ENCODE peak calls at places on chromosomes 13 and 19, in nine cellular contexts. V, H, U, D, M, Y, T, X and Q are unnamed samples.

GRCh38 chr13:113002206-113002821 is 33.3 kb downstream of the MCF2L start:
- DNase-seq in M (no peak), U (no peak), X (peak; percentile 71), H (no peak), D (no peak), V (no peak), T (no peak), Y (peak; percentile 9), Q (no peak)

GRCh38 chr13:32723987-32724386 is 137.7 kb downstream of the PDS5B start:
- DNase-seq in H (no peak), X (no peak), U (no peak), T (no peak), M (no peak), D (no peak), V (no peak), Y (no peak), Q (no peak)

GRCh38 chr19:30254789-30255188 is 117.4 kb upstream of the ZNF536 start:
- DNase-seq in X (no peak), U (no peak), H (no peak), D (no peak), V (no peak), T (no peak), M (no peak), Y (no peak), Q (no peak)

GRCh38 chr19:3656073-3656746 is 29.6 kb upstream of the CACTIN start:
- DNase-seq in T (no peak), X (no peak), H (no peak), Y (no peak), D (peak; percentile 2), V (no peak), U (no peak), M (no peak), Q (no peak)

GRCh38 chr19:5293607-5294089 is 47.0 kb downstream of the PTPRS start:
- DNase-seq in V (no peak), X (peak; percentile 68), D (peak; percentile 39), T (no peak), U (no peak), Y (no peak), M (no peak), H (no peak), Q (no peak)

GRCh38 chr19:41264581-41265375 is 606 bp downstream of the HNRNPUL1 start:
- DNase-seq in U (peak; percentile 38), X (peak; percentile 71), Y (no peak), M (peak; percentile 58), T (peak; percentile 61), H (peak; percentile 72), V (no peak), D (peak; percentile 46), Q (peak; percentile 81)

GRCh38 chr19:5445667-5446066 is 9.6 kb upstream of the ZNRF4 start:
- DNase-seq in X (no peak), H (no peak), U (no peak), Y (no peak), T (no peak), D (peak; percentile 67), M (no peak), V (no peak), Q (no peak)

GRCh38 chr13:79710376-79710775 is 229.4 kb downstream of the NDFIP2 start:
- DNase-seq in Y (no peak), D (no peak), U (no peak), T (no peak), V (no peak), X (no peak), H (no peak), M (no peak), Q (no peak)

GRCh38 chr13:58478858-58479257 is 847.3 kb downstream of the PCDH17 start:
- DNase-seq in T (no peak), H (no peak), M (no peak), V (no peak), Y (no peak), U (no peak), D (no peak), X (no peak), Q (no peak)

GRCh38 chr13:36919833-36920611 is at the start of gene SMAD9:
- DNase-seq in Y (no peak), U (peak; percentile 77), H (peak; percentile 69), T (peak; percentile 82), M (no peak), V (no peak), X (peak; percentile 74), D (peak; percentile 48), Q (no peak)

GRCh38 chr19:45164577-45165335 is 4.0 kb upstream of the NKPD1 start:
- DNase-seq in H (no peak), Y (no peak), M (no peak), U (no peak), X (peak; percentile 87), V (peak; percentile 92), T (peak; percentile 36), D (no peak), Q (no peak)

GRCh38 chr19:30341646-30342201 is 30.5 kb upstream of the ZNF536 start:
- DNase-seq in U (no peak), M (no peak), V (no peak), Y (no peak), H (no peak), D (no peak), T (no peak), X (no peak), Q (no peak)

GRCh38 chr13:32846556-32846955 is 169.7 kb upstream of the KL start:
- DNase-seq in T (no peak), V (no peak), M (no peak), D (no peak), X (peak; percentile 65), U (no peak), Y (no peak), H (no peak), Q (no peak)

GRCh38 chr19:46913198-46913851 is 52.5 kb downstream of the ARHGAP35 start:
- DNase-seq in U (no peak), D (no peak), H (no peak), M (no peak), X (peak; percentile 68), Y (no peak), V (no peak), T (no peak), Q (no peak)

GRCh38 chr13:100667894-100668293 is 6.7 kb downstream of the TMTC4 start:
- DNase-seq in T (no peak), U (no peak), Y (no peak), V (no peak), X (no peak), M (no peak), H (no peak), D (no peak), Q (no peak)

GRCh38 chr19:49474545-49474930 is 523 bp downstream of the FLT3LG start:
- DNase-seq in X (no peak), T (no peak), D (no peak), M (no peak), H (no peak), U (no peak), Y (no peak), V (no peak), Q (no peak)
- H3K27ac ChIP-seq in X (no peak overlapping the region), T (peak overlapping the region; percentile 93), D (no peak overlapping the region), M (peak overlapping the region; percentile 98), H (peak overlapping the region; percentile 67), U (peak overlapping the region; percentile 80), Y (peak overlapping the region; percentile 69), V (peak overlapping the region; percentile 13), Q (peak overlapping the region; percentile 88)

GRCh38 chr13:40762849-40763248 is 8.1 kb downstream of the MRPS31 start:
- DNase-seq in H (no peak), V (no peak), X (no peak), U (no peak), M (no peak), D (no peak), Y (no peak), T (no peak), Q (no peak)
- H3K27ac ChIP-seq in H (no peak overlapping the region), V (no peak overlapping the region), X (no peak overlapping the region), U (no peak overlapping the region), M (no peak overlapping the region), D (no peak overlapping the region), Y (no peak overlapping the region), T (no peak overlapping the region), Q (no peak overlapping the region)

DNA sequence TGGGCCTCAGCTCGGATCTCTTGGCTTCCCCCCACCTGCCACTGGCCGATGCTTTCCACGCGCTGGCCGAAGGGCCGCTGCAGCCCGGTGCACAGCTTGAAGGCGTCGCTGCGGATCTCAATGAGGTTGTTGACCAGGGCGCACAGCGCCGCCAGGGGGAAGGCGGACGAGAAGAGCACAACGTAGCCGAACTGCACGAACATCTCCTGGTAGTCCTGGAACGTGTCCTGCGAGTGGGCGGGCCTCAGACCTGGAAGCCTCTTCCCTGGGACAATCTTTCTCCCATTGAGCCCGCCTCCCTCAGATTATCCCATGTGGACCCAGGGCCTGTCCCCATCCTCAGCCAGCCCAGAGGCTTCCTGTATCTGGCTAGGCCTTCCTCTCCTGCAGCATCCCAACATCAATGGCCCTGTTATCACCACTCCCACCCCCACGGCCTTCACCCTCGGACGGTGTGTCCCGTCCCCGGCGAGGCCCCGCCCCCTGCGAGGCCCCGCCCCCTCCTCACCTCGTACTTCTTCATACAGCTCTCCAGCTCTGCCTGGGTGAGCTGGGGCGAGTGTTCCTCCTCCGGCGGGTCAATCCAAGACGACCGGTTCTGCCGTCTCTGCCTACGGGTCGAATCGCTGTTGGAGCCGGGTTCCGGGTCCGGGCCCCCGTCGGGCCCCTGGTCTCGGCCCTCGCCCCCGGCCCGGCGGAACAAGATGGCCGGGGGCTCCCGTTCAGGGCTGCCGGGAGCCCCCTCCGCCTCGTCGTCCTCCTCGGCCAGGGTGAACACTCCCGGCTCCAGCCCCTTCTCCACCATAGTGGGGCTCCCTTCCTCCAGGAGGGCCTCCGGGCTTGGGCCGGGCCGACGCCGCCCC is 6.8 kb downstream of the ANO8 start:
- DNase-seq in M (peak; percentile 41), U (no peak), Y (no peak), D (no peak), X (peak; percentile 98), H (no peak), T (no peak), V (no peak), Q (no peak)
- H3K27ac ChIP-seq in M (peak overlapping the region; percentile 59), U (peak overlapping the region; percentile 49), Y (no peak overlapping the region), D (no peak overlapping the region), X (peak overlapping the region; percentile 86), H (no peak overlapping the region), T (no peak overlapping the region), V (peak overlapping the region; percentile 52), Q (peak overlapping the region; percentile 5)

GRCh38 chr19:58305065-58305931 is at the start of gene ERVK3-1:
- DNase-seq in M (peak; percentile 94), D (peak; percentile 98), T (peak; percentile 95), X (peak; percentile 98), U (peak; percentile 97), V (peak; percentile 94), Y (peak; percentile 96), H (peak; percentile 99), Q (peak; percentile 98)
- H3K27ac ChIP-seq in M (peak within 1 kb of the TSS; percentile 93), D (peak within 1 kb of the TSS; percentile 8), T (peak within 1 kb of the TSS; percentile 88), X (no peak within 1 kb of the TSS), U (peak within 1 kb of the TSS; percentile 93), V (peak within 1 kb of the TSS; percentile 33), Y (peak within 1 kb of the TSS; percentile 90), H (peak within 1 kb of the TSS; percentile 79), Q (peak within 1 kb of the TSS; percentile 83)

GRCh38 chr19:13176345-13176744 is 26.1 kb downstream of the IER2 start:
- DNase-seq in T (no peak), H (no peak), D (peak; percentile 68), Y (no peak), X (no peak), U (no peak), V (no peak), M (no peak), Q (no peak)
- H3K27ac ChIP-seq in T (no peak overlapping the region), H (no peak overlapping the region), D (no peak overlapping the region), Y (no peak overlapping the region), X (no peak overlapping the region), U (no peak overlapping the region), V (no peak overlapping the region), M (no peak overlapping the region), Q (no peak overlapping the region)